ENCODE peak calls at places on chromosomes 7 and 10, in eight cellular contexts. O, W, I, C, J, H, A and E are unnamed samples.

GRCh38 chr7:9937944-9938631 is 1035.6 kb upstream of the PHF14 start:
- DNase-seq in A (no peak), J (no peak), I (no peak), O (peak), W (no peak), H (no peak), C (no peak), E (no peak)

GRCh38 chr7:10934292-10934691 is 39.4 kb upstream of the PHF14 start:
- DNase-seq in I (no peak), W (no peak), J (peak), O (no peak), C (no peak), A (no peak), H (no peak), E (no peak)

GRCh38 chr7:157538321-157538720 is 201.5 kb downstream of the DNAJB6 start:
- DNase-seq in J (no peak), C (no peak), H (no peak), W (no peak), O (no peak), I (no peak), A (no peak), E (no peak)

GRCh38 chr7:43391518-43391917 is 191.4 kb upstream of the STK17A start:
- DNase-seq in J (no peak), C (no peak), A (no peak), I (no peak), O (no peak), W (no peak), H (no peak), E (no peak)

GRCh38 chr7:90709501-90710465 is 113.7 kb downstream of the CDK14 start:
- DNase-seq in H (no peak), A (no peak), J (peak), I (peak), C (no peak), O (peak), W (no peak), E (peak)

GRCh38 chr10:10533417-10533816 is 484.3 kb upstream of the CELF2 start:
- DNase-seq in O (no peak), A (no peak), C (no peak), H (no peak), J (peak), I (no peak), W (no peak), E (no peak)

GRCh38 chr7:111108526-111108925 is 17.6 kb downstream of the LRRN3 start:
- DNase-seq in I (no peak), C (no peak), H (no peak), O (no peak), A (no peak), W (no peak), J (peak), E (no peak)

GRCh38 chr10:12391191-12391590 is 41.8 kb downstream of the CAMK1D start:
- DNase-seq in J (no peak), I (no peak), A (no peak), H (no peak), O (peak), W (no peak), C (no peak), E (no peak)

GRCh38 chr7:158579662-158580646 is 7.7 kb downstream of the PTPRN2 start:
- DNase-seq in I (no peak), C (no peak), J (no peak), O (no peak), A (no peak), H (no peak), W (no peak), E (no peak)

GRCh38 chr7:47470567-47471357 is 111.1 kb downstream of the TNS3 start:
- DNase-seq in J (no peak), O (peak), H (no peak), I (no peak), C (no peak), A (no peak), W (peak), E (no peak)

GRCh38 chr10:87931836-87932230 is 68.4 kb downstream of the PTEN start:
- DNase-seq in J (peak), A (no peak), I (no peak), O (no peak), H (no peak), C (peak), W (no peak), E (no peak)

GRCh38 chr7:74173074-74173473 is 1.1 kb upstream of the EIF4H start:
- DNase-seq in J (no peak), W (peak), C (no peak), H (no peak), I (no peak), A (peak), O (peak), E (no peak)

GRCh38 chr10:62616885-62617635 is 187.5 kb upstream of the ADO start:
- DNase-seq in H (no peak), J (no peak), C (no peak), W (no peak), A (no peak), I (no peak), O (no peak), E (no peak)

GRCh38 chr10:71004176-71004575 is 115.8 kb upstream of the PCBD1 start:
- DNase-seq in O (no peak), W (no peak), J (no peak), H (no peak), C (no peak), A (no peak), I (no peak), E (no peak)

GRCh38 chr10:114663631-114664030 is 5.6 kb upstream of the ABLIM1 start:
- DNase-seq in C (no peak), O (peak), W (no peak), H (no peak), A (no peak), J (no peak), I (no peak), E (no peak)

GRCh38 chr10:44463511-44464121 is 78.7 kb upstream of the CXCL12 start:
- DNase-seq in J (no peak), H (no peak), C (no peak), A (no peak), I (no peak), O (no peak), W (no peak), E (no peak)

GRCh38 chr7:151859948-151860685 is 16.8 kb downstream of the PRKAG2 start:
- DNase-seq in I (no peak), J (no peak), W (no peak), H (no peak), O (no peak), C (no peak), A (no peak), E (no peak)

GRCh38 chr10:1358860-1359598 is 302.8 kb downstream of the WDR37 start:
- DNase-seq in W (no peak), I (no peak), J (no peak), O (no peak), A (no peak), C (no peak), H (no peak), E (no peak)

GRCh38 chr7:73612598-73613269 is 11.6 kb downstream of the MLXIPL start:
- DNase-seq in O (peak), I (no peak), W (peak), C (no peak), J (peak), A (no peak), H (no peak), E (no peak)

GRCh38 chr10:80596391-80597257 is 58.9 kb downstream of the SH2D4B start:
- DNase-seq in W (peak), J (peak), I (peak), C (peak), H (peak), A (no peak), O (peak), E (no peak)

GRCh38 chr10:123962756-123963469 is 71.3 kb upstream of the CPXM2 start:
- DNase-seq in C (no peak), J (no peak), H (peak), W (peak), A (no peak), I (no peak), O (no peak), E (no peak)

GRCh38 chr10:7045891-7046599 is 364.8 kb downstream of the SFMBT2 start:
- DNase-seq in C (no peak), H (no peak), O (peak), W (peak), J (no peak), A (no peak), I (peak), E (no peak)

GRCh38 chr10:22737587-22737986 is 23.2 kb upstream of the PIP4K2A start:
- DNase-seq in A (no peak), O (peak), H (peak), J (peak), W (no peak), C (no peak), I (no peak), E (peak)

GRCh38 chr7:38284553-38284952 is 11.1 kb upstream of the TARP start:
- DNase-seq in A (no peak), H (no peak), C (no peak), I (no peak), J (no peak), O (no peak), W (no peak), E (no peak)

GRCh38 chr10:89373916-89374711 is 3.7 kb upstream of the IFIT1B start:
- DNase-seq in O (peak), C (no peak), A (peak), W (peak), J (peak), H (peak), I (peak), E (peak)

GRCh38 chr10:29746080-29746797 is 111.5 kb upstream of the SVIL start:
- DNase-seq in I (no peak), W (no peak), H (peak), O (no peak), A (no peak), C (no peak), J (peak), E (no peak)

GRCh38 chr10:72800741-72801092 is 92.8 kb upstream of the OIT3 start:
- DNase-seq in I (no peak), O (no peak), H (no peak), C (no peak), J (no peak), W (no peak), A (no peak), E (no peak)

GRCh38 chr10:121130382-121130781 is 279.2 kb downstream of the WDR11 start:
- DNase-seq in C (no peak), I (no peak), A (no peak), J (no peak), O (no peak), H (no peak), W (no peak), E (no peak)

GRCh38 chr7:131934452-131934851 is 378.0 kb upstream of the PODXL start:
- DNase-seq in H (no peak), A (no peak), J (no peak), W (no peak), I (no peak), C (no peak), O (no peak), E (no peak)

GRCh38 chr10:70115948-70116682 is 16.5 kb downstream of the AIFM2 start:
- DNase-seq in J (peak), W (peak), H (peak), O (peak), A (peak), C (peak), I (peak), E (peak)

GRCh38 chr7:92767427-92767826 is 68.9 kb downstream of the CDK6 start:
- DNase-seq in H (no peak), O (no peak), J (peak), W (no peak), C (no peak), A (no peak), I (no peak), E (no peak)

GRCh38 chr10:60937784-60938654 is 6.0 kb downstream of the RHOBTB1 start:
- DNase-seq in A (no peak), C (no peak), H (no peak), J (peak), O (peak), W (no peak), I (no peak), E (no peak)

GRCh38 chr7:33852838-33853237 is 52.5 kb upstream of the BMPER start:
- DNase-seq in W (no peak), J (no peak), O (no peak), I (no peak), A (no peak), C (no peak), H (no peak), E (no peak)

GRCh38 chr10:117373848-117374505 is 1.3 kb downstream of the PDZD8 start:
- DNase-seq in J (peak), C (no peak), O (peak), I (peak), W (peak), A (peak), H (peak), E (peak)

GRCh38 chr7:67823345-67823744 is 826.7 kb downstream of the TYW1 start:
- DNase-seq in J (no peak), O (peak), H (no peak), W (no peak), I (no peak), C (no peak), A (no peak), E (no peak)

GRCh38 chr7:142436601-142437000 is 178.7 kb upstream of the PRSS58 start:
- DNase-seq in O (no peak), A (no peak), C (no peak), I (no peak), W (no peak), H (no peak), J (peak), E (no peak)

GRCh38 chr7:142432386-142432785 is 174.5 kb upstream of the PRSS58 start:
- DNase-seq in H (no peak), C (no peak), O (no peak), A (no peak), W (no peak), J (no peak), I (no peak), E (no peak)

GRCh38 chr7:142428094-142428493 is 170.2 kb upstream of the PRSS58 start:
- DNase-seq in A (no peak), I (no peak), C (no peak), H (no peak), O (no peak), W (no peak), J (no peak), E (no peak)

GRCh38 chr7:142434666-142435174 is 176.9 kb upstream of the PRSS58 start:
- DNase-seq in J (no peak), O (no peak), C (no peak), A (no peak), W (no peak), H (no peak), I (no peak), E (no peak)

GRCh38 chr7:142431491-142431890 is 173.6 kb upstream of the PRSS58 start:
- DNase-seq in A (no peak), I (no peak), O (no peak), C (no peak), J (no peak), H (no peak), W (no peak), E (no peak)
- TF ChIP-seq CTCF in A (no peak), I (no peak), O (no peak), C (no peak), J (no peak), H (no peak), W (no peak), E (no peak)

DNA sequence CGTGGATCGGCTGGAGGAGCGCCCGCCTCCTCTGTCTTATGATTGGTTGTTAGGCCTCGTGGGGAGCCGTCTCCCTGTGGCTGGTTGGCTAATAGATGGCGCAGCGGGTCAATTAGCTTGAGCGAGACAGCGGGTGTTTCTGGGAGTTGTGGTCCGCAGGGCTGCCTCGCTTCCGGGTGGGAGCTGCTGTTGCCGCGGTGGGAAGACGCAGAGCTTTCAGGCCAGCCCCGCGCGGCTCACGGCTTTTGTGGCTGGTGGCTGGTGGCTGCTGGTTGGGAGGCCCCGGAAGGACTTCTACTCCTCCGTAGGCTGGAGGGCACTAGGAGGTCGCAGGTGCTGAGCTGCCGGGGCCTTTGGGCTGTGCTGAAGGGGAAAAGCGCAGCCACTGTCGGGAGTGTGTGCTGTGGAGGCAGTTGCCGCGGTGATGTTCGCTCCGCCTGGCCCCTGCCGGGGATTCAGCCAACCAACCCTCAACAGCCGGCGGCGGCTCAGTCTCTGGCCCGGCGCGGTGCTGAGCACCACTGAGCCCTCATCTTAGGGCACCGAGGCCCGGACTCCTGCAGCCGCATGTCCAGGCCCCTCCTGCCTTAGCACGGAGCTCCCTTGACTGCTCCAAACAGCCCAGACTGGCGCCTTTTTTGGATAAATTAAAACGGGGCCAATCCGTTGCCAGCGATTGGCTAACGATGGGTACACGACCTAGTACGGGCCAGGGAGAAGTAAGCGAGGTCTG is 651 bp upstream of the C10orf143 start:
- DNase-seq in C (peak), O (peak), J (peak), A (peak), I (peak), H (peak), W (peak), E (peak)
- TF ChIP-seq POLR2A in C (no peak), O (peak), J (no peak), A (peak), I (peak), H (peak), W (peak), E (peak)

GRCh38 chr7:48664241-48664640 is 260.1 kb upstream of the CDC14C start:
- DNase-seq in J (no peak), A (no peak), W (no peak), C (no peak), O (no peak), H (no peak), I (no peak), E (no peak)
- TF ChIP-seq CTCF in J (no peak), A (no peak), W (no peak), C (no peak), O (no peak), H (no peak), I (no peak), E (no peak)

GRCh38 chr7:147305827-147306226 is 1189.2 kb downstream of the CNTNAP2 start:
- DNase-seq in A (no peak), J (no peak), I (no peak), C (no peak), W (no peak), H (no peak), O (no peak), E (no peak)
- TF ChIP-seq POLR2A in A (no peak), J (no peak), I (no peak), C (no peak), W (no peak), H (no peak), O (no peak), E (no peak)

GRCh38 chr7:155645652-155646051 is 1.2 kb downstream of the RBM33 start:
- DNase-seq in H (no peak), C (no peak), A (no peak), W (no peak), J (no peak), I (no peak), O (no peak), E (no peak)

GRCh38 chr7:155643804-155644177 is 670 bp upstream of the RBM33 start:
- DNase-seq in J (peak), H (no peak), A (no peak), C (no peak), O (no peak), W (no peak), I (no peak), E (no peak)

GRCh38 chr7:155646669-155647068 is 2.2 kb downstream of the RBM33 start:
- DNase-seq in J (no peak), O (no peak), A (no peak), I (no peak), C (no peak), W (no peak), H (no peak), E (no peak)

GRCh38 chr7:155644971-155645509 is 579 bp downstream of the RBM33 start:
- DNase-seq in H (no peak), I (peak), J (no peak), C (no peak), W (peak), O (peak), A (peak), E (peak)

GRCh38 chr7:155644178-155644970 is at the start of gene RBM33:
- DNase-seq in I (peak), A (peak), J (peak), C (peak), O (peak), H (peak), W (peak), E (peak)
- TF ChIP-seq CTCF in I (no peak), A (no peak), J (no peak), C (no peak), O (no peak), H (no peak), W (no peak), E (peak)

DNA sequence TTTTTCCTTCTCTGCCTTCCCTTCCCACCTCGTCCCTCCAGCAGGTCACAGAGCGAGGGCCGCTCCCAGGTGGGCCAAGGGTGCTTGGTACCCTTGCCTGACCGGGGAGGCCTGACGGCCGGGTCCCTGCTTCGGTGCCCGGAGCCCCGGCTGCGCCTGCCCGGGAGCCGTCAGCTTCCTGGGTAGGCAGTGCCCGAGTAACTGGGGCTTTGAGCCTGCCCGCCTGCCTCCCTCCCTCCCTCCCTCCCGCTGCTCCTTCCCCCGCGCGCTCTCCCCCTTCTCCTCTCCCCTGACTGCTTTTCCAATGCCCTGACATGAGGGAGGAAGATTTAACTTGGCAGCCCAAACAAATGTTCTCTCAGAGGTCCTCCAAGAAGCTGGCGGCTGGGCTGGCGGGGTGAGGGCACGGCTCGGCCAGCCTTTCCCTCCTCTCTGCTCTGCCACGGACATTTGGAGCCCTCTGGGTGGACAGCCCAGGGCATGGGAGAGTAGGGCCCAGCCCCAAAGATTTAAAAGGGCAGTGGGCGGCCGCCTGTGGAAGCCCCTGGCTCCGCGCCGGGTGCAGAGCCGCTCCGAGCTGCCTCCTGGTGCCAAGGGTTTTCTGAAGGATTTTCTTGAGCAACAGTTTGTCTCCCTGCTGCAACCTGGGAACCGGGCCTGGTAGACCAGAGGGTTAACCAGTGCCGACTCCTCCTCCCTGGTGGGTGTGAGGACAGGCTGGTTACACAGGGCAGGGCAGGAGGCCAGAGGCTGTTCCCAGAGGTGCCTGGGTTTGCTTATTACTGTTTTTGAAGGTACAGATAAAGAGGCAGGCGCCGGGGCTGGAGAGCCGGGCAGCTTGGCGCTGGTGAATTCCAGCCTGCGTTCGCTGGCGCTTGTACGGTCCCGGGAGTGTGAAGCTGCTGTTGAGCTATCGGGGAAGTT is 2.1 kb downstream of the ZMIZ1 start:
- DNase-seq in A (peak), J (peak), W (peak), I (no peak), C (no peak), H (peak), O (peak), E (peak)
- TF ChIP-seq POLR2A in A (peak), J (peak), W (peak), I (peak), C (no peak), H (peak), O (peak), E (no peak)

GRCh38 chr10:27072436-27073114 is 27.7 kb downstream of the ANKRD26 start:
- DNase-seq in H (no peak), W (no peak), J (no peak), C (no peak), O (no peak), I (no peak), A (no peak), E (no peak)
- TF ChIP-seq CTCF in H (no peak), W (no peak), J (no peak), C (peak), O (no peak), I (no peak), A (no peak), E (no peak)